ENCODE peak calls at places on chromosomes 16 and 17, in eight cellular contexts. C is CD8-positive, alpha-beta T cell; G is NCI-H1694 treated with DMSO at 0.1 percent for 48 hours; A is EL; I is GM23248; M is stimulated activated effector memory CD8-positive, alpha-beta T cell treated with anti-CD3 and anti-CD28 coated beads, Interleukin-12 subunit alpha, Interleukin-12 subunit beta, amount 100 ng/mL, for 72 hours; V is activated naive CD8-positive, alpha-beta T cell treated with anti-CD3 and anti-CD28 coated beads for 36 hours; R is NCI-H82. T is an unnamed sample.

GRCh38 chr16:58306327-58306726 is 11.5 kb upstream of the PRSS54 start:
- DNase-seq in A (no peak), I (peak), V (peak), G (no peak), M (peak), R (peak), C (peak), T (peak)

GRCh38 chr17:48498168-48498840 is 32.5 kb downstream of the HOXB1 start:
- DNase-seq in R (no peak), M (no peak), V (no peak), I (no peak), A (no peak), G (no peak), C (no peak), T (no peak)

GRCh38 chr17:58262149-58262548 is 18.6 kb downstream of the MPO start:
- DNase-seq in G (no peak), I (no peak), M (no peak), V (no peak), A (no peak), C (no peak), R (no peak), T (no peak)

GRCh38 chr16:88202207-88202745 is 180.5 kb upstream of the ZNF469 start:
- DNase-seq in I (no peak), G (no peak), V (no peak), A (no peak), R (no peak), M (no peak), C (no peak), T (no peak)

GRCh38 chr16:81873843-81874752 is 95.0 kb downstream of the PLCG2 start:
- DNase-seq in I (peak), A (peak), M (peak), G (no peak), C (peak), V (peak), R (peak), T (peak)

GRCh38 chr17:82065193-82065637 is 389 bp downstream of the DUS1L start:
- DNase-seq in M (no peak), R (peak), G (no peak), I (peak), V (no peak), A (peak), C (no peak), T (no peak)

GRCh38 chr17:66255527-66255971 is 26.3 kb upstream of the APOH start:
- DNase-seq in A (no peak), R (no peak), C (peak), M (no peak), I (no peak), V (no peak), G (no peak), T (no peak)

GRCh38 chr17:1783834-1784611 is 22.2 kb downstream of the SERPINF1 start:
- DNase-seq in I (peak), G (peak), V (no peak), R (peak), M (no peak), A (peak), C (no peak), T (no peak)

GRCh38 chr17:78591263-78591671 is 14.1 kb upstream of the DNAH17 start:
- DNase-seq in C (no peak), I (no peak), G (no peak), R (no peak), V (no peak), A (no peak), M (no peak), T (no peak)

GRCh38 chr16:81237282-81237681 is 1.2 kb upstream of the BCO1 start:
- DNase-seq in M (no peak), G (no peak), R (no peak), I (no peak), A (no peak), C (no peak), V (no peak), T (no peak)

GRCh38 chr16:87762620-87763019 is 3.2 kb downstream of the KLHDC4 start:
- DNase-seq in C (no peak), G (no peak), A (no peak), I (no peak), R (no peak), V (no peak), M (no peak), T (no peak)

GRCh38 chr17:30263552-30264333 is 28.0 kb downstream of the BLMH start:
- DNase-seq in C (no peak), M (no peak), G (no peak), R (no peak), I (peak), V (no peak), A (no peak), T (no peak)

GRCh38 chr16:85369060-85369459 is 244.1 kb upstream of the GSE1 start:
- DNase-seq in I (no peak), R (no peak), V (no peak), M (no peak), G (no peak), C (no peak), A (no peak), T (no peak)

T was measured in activated B cell treated with CpG ODN at 0.5 μM for 24 hours.